ENCODE peak calls at places on chromosomes 2 and 18, in ten cellular contexts. O, T, G, X, K, H, N, W, P and A are unnamed samples.

GRCh38 chr2:152050915-152051314 is 47.9 kb downstream of the CACNB4 start:
- DNase-seq in O (no peak), X (no peak), G (no peak), T (no peak), P (no peak), N (no peak), H (no peak), W (no peak), K (no peak), A (no peak)

GRCh38 chr2:41853427-41854191 is 194.2 kb upstream of the PKDCC start:
- DNase-seq in T (peak), W (no peak), H (no peak), N (peak), P (peak), K (peak), O (peak), G (peak), X (no peak), A (peak)

GRCh38 chr2:85777441-85777861 is 23.7 kb downstream of the ATOH8 start:
- DNase-seq in T (no peak), H (no peak), P (no peak), N (no peak), X (no peak), G (no peak), O (peak), K (peak), W (no peak), A (no peak)

GRCh38 chr18:7897119-7897518 is 330.0 kb downstream of the PTPRM start:
- DNase-seq in T (peak), P (no peak), H (no peak), O (peak), K (no peak), G (no peak), W (no peak), X (no peak), N (no peak), A (no peak)

GRCh38 chr2:234751275-234751938 is 200.4 kb upstream of the SH3BP4 start:
- DNase-seq in K (no peak), N (no peak), P (no peak), H (no peak), G (no peak), W (no peak), O (peak), X (no peak), T (no peak), A (no peak)

GRCh38 chr2:235762832-235763598 is 269.2 kb downstream of the AGAP1 start:
- DNase-seq in W (no peak), O (no peak), X (no peak), H (no peak), P (no peak), G (no peak), T (no peak), K (peak), N (no peak), A (no peak)

GRCh38 chr18:75075429-75075841 is 133.5 kb downstream of the PTGR3 start:
- DNase-seq in G (no peak), P (no peak), T (no peak), H (no peak), X (no peak), W (no peak), K (no peak), O (no peak), N (no peak), A (no peak)

GRCh38 chr2:173831312-173832229 is 133.6 kb downstream of the SP3 start:
- DNase-seq in H (peak), W (no peak), P (no peak), N (peak), K (no peak), T (peak), O (peak), G (peak), X (no peak), A (no peak)

GRCh38 chr2:40118622-40119021 is 333.3 kb downstream of the SLC8A1 start:
- DNase-seq in X (no peak), P (no peak), G (no peak), N (no peak), H (no peak), T (no peak), W (no peak), O (no peak), K (no peak), A (peak)

GRCh38 chr18:55863876-55864275 is 275.9 kb upstream of the TCF4 start:
- DNase-seq in O (peak), K (no peak), W (no peak), G (no peak), P (no peak), H (peak), N (no peak), T (no peak), X (peak), A (no peak)

GRCh38 chr2:2234398-2234797 is 96.7 kb downstream of the MYT1L start:
- DNase-seq in N (no peak), P (no peak), H (no peak), G (no peak), T (no peak), X (no peak), O (no peak), K (peak), W (no peak), A (peak)

GRCh38 chr2:203501870-203502269 is 33.2 kb downstream of the RAPH1 start:
- DNase-seq in X (no peak), G (no peak), P (no peak), W (no peak), N (no peak), H (no peak), K (no peak), O (no peak), T (no peak), A (no peak)

GRCh38 chr18:73756256-73757091 is 391.2 kb downstream of the FBXO15 start:
- DNase-seq in O (no peak), H (no peak), G (no peak), K (no peak), N (no peak), W (no peak), X (no peak), P (no peak), T (no peak), A (no peak)

GRCh38 chr2:218895758-218896500 is 15.3 kb downstream of the WNT10A start:
- DNase-seq in P (peak), X (no peak), K (no peak), O (no peak), T (no peak), W (no peak), H (no peak), N (no peak), G (no peak), A (no peak)

GRCh38 chr2:90069290-90069894 is 1377.9 kb downstream of the RPIA start:
- DNase-seq in G (peak), W (no peak), X (no peak), P (peak), O (peak), H (peak), N (peak), K (no peak), T (peak), A (peak)

GRCh38 chr2:179141206-179141605 is 91.3 kb upstream of the CCDC141 start:
- DNase-seq in N (no peak), W (no peak), K (no peak), G (no peak), X (no peak), H (no peak), T (peak), O (no peak), P (no peak), A (no peak)

GRCh38 chr18:51125976-51126375 is 71.5 kb downstream of the MEX3C start:
- DNase-seq in P (no peak), T (no peak), O (no peak), X (no peak), N (no peak), W (no peak), G (no peak), K (no peak), H (no peak), A (no peak)

GRCh38 chr2:20229322-20230201 is 4.6 kb upstream of the SDC1 start:
- DNase-seq in G (no peak), H (peak), P (no peak), O (peak), K (no peak), X (peak), N (no peak), T (no peak), W (no peak), A (no peak)

GRCh38 chr2:167144179-167144898 is 256.1 kb downstream of the XIRP2 start:
- DNase-seq in T (peak), W (no peak), N (peak), K (no peak), X (no peak), P (no peak), H (no peak), O (peak), G (no peak), A (no peak)

GRCh38 chr18:31101148-31102019 is 837 bp downstream of the DSC2 start:
- DNase-seq in G (peak), H (no peak), O (no peak), P (peak), W (no peak), X (no peak), N (no peak), K (no peak), T (no peak), A (peak)

GRCh38 chr2:40371525-40372277 is 80.2 kb downstream of the SLC8A1 start:
- DNase-seq in W (no peak), N (peak), G (no peak), K (peak), T (peak), H (peak), X (peak), O (peak), P (no peak), A (peak)

GRCh38 chr2:212811036-212811805 is 272.6 kb upstream of the ERBB4 start:
- DNase-seq in H (no peak), X (no peak), T (no peak), O (peak), K (no peak), P (no peak), G (no peak), W (no peak), N (peak), A (no peak)